ENCODE peak calls at places on chromosome 6, in nine cellular contexts. P, J, K, V, I, C, B, M and S are unnamed samples.

GRCh38 chr6:116278853-116279231 is 888 bp downstream of the TSPYL1 start:
- DNase-seq in P (no peak), J (peak; percentile 4), K (no peak), V (peak; percentile 82), I (no peak), C (no peak), B (peak; percentile 47), M (no peak), S (no peak)

GRCh38 chr6:168506460-168506859 is 65.5 kb downstream of the SMOC2 start:
- DNase-seq in P (no peak), J (no peak), K (no peak), V (no peak), I (no peak), C (no peak), B (no peak), M (no peak), S (no peak)

GRCh38 chr6:148720371-148720770 is 26.5 kb upstream of the UST start:
- DNase-seq in P (no peak), J (no peak), K (no peak), V (no peak), I (peak; percentile 48), C (no peak), B (peak; percentile 46), M (no peak), S (no peak)

GRCh38 chr6:9250852-9251251 is 815.5 kb upstream of the SLC35B3 start:
- DNase-seq in P (peak; percentile 7), J (no peak), K (no peak), V (no peak), I (peak; percentile 60), C (peak; percentile 19), B (peak; percentile 66), M (peak; percentile 54), S (peak; percentile 6)

GRCh38 chr6:446418-447366 is 55.1 kb downstream of the IRF4 start:
- DNase-seq in P (peak; percentile 7), J (peak; percentile 64), K (no peak), V (no peak), I (no peak), C (no peak), B (no peak), M (no peak), S (no peak)

GRCh38 chr6:4732691-4733315 is 43.4 kb upstream of the CDYL start:
- DNase-seq in P (no peak), J (no peak), K (peak; percentile 9), V (peak; percentile 35), I (peak; percentile 90), C (peak; percentile 2), B (peak; percentile 98), M (peak; percentile 53), S (no peak)

GRCh38 chr6:7060769-7061516 is 46.8 kb upstream of the RREB1 start:
- DNase-seq in P (no peak), J (no peak), K (no peak), V (no peak), I (no peak), C (no peak), B (no peak), M (no peak), S (no peak)

GRCh38 chr6:35363293-35363750 is 21.0 kb downstream of the PPARD start:
- DNase-seq in P (no peak), J (no peak), K (no peak), V (no peak), I (peak; percentile 68), C (peak; percentile 82), B (no peak), M (no peak), S (no peak)

GRCh38 chr6:27133281-27134227 is 113.9 kb upstream of the PRSS16 start:
- DNase-seq in P (peak; percentile 19), J (peak; percentile 57), K (peak; percentile 7), V (no peak), I (peak; percentile 73), C (peak; percentile 66), B (peak; percentile 87), M (peak; percentile 69), S (no peak)